ENCODE peak calls at places on chromosomes 7 and 10, in nine cellular contexts. Z is IMR-90, J is prostate gland, X is GM06990, C is body of pancreas, B is tibial nerve, D is right atrium auricular region, K is esophagus squamous epithelium, U is HCT116. A is an unnamed sample. For H3K36me3, the result is how much of the 10 kb centered on the place peaks cover.

GRCh38 chr7:120303105-120303504 is 30.1 kb downstream of the KCND2 start:
- DNase-seq in C (no peak), D (no peak), U (no peak), B (no peak), Z (no peak), K (no peak), X (no peak), J (no peak), A (no peak)

GRCh38 chr7:137282043-137282442 is 61.5 kb downstream of the PTN start:
- DNase-seq in U (no peak), B (no peak), J (no peak), C (no peak), D (no peak), Z (peak), K (no peak), X (no peak), A (no peak)

GRCh38 chr7:7884855-7885254 is 83.7 kb upstream of the GLCCI1 start:
- DNase-seq in D (no peak), Z (peak), X (no peak), J (no peak), C (no peak), B (no peak), U (no peak), K (no peak), A (no peak)

GRCh38 chr10:33066558-33067236 is 108.7 kb upstream of the ITGB1 start:
- DNase-seq in C (no peak), U (no peak), D (no peak), Z (peak), K (no peak), X (no peak), J (no peak), B (no peak), A (no peak)

GRCh38 chr7:22751341-22751740 is 24.3 kb downstream of the IL6 start:
- DNase-seq in X (no peak), B (no peak), D (no peak), U (no peak), C (no peak), K (no peak), Z (no peak), J (no peak), A (no peak)

GRCh38 chr10:113960617-113961260 is 82.9 kb upstream of the ADRB1 start:
- DNase-seq in X (peak), J (peak), D (no peak), B (no peak), Z (no peak), C (no peak), U (no peak), K (no peak), A (peak)

GRCh38 chr10:73253226-73253557 is 748 bp upstream of the MRPS16 start:
- DNase-seq in C (no peak), K (no peak), U (no peak), J (no peak), X (no peak), D (no peak), Z (no peak), B (no peak), A (no peak)

GRCh38 chr7:3439333-3440030 is 138.4 kb downstream of the SDK1 start:
- DNase-seq in X (no peak), C (no peak), D (no peak), B (no peak), J (no peak), K (no peak), U (no peak), Z (peak), A (peak)

GRCh38 chr10:73969224-73969811 is 28.6 kb upstream of the VCL start:
- DNase-seq in J (no peak), Z (no peak), D (no peak), X (no peak), C (no peak), U (no peak), B (no peak), K (no peak), A (no peak)

GRCh38 chr7:96655956-96656355 is 53.7 kb downstream of the SEM1 start:
- DNase-seq in U (no peak), Z (no peak), J (no peak), C (no peak), D (no peak), B (no peak), X (no peak), K (no peak), A (no peak)

GRCh38 chr10:17655009-17655408 is 11.1 kb downstream of the STAM start:
- DNase-seq in C (no peak), X (no peak), Z (no peak), K (no peak), U (no peak), J (no peak), D (no peak), B (no peak), A (no peak)

GRCh38 chr10:53808677-53809076 is 992.4 kb downstream of the PCDH15 start:
- DNase-seq in X (no peak), J (no peak), B (no peak), Z (no peak), C (no peak), K (no peak), D (no peak), U (no peak), A (no peak)

GRCh38 chr7:47713595-47713994 is 131.7 kb upstream of the TNS3 start:
- DNase-seq in K (no peak), X (no peak), D (no peak), C (no peak), U (no peak), B (no peak), Z (no peak), J (no peak), A (no peak)

GRCh38 chr7:43758861-43759683 is 592 bp downstream of the BLVRA start:
- DNase-seq in B (peak), U (no peak), C (peak), J (no peak), Z (peak), D (no peak), X (peak), K (no peak), A (no peak)

GRCh38 chr10:11415095-11415494 is 196.4 kb downstream of the USP6NL start:
- DNase-seq in Z (no peak), D (no peak), C (no peak), J (no peak), X (no peak), U (no peak), K (no peak), B (no peak), A (no peak)

GRCh38 chr10:11407939-11408338 is 203.5 kb downstream of the USP6NL start:
- DNase-seq in X (no peak), U (no peak), J (no peak), K (no peak), C (no peak), B (no peak), Z (no peak), D (no peak), A (no peak)

GRCh38 chr10:11409357-11409756 is 202.1 kb downstream of the USP6NL start:
- DNase-seq in Z (no peak), J (no peak), K (no peak), C (no peak), U (no peak), X (no peak), D (no peak), B (no peak), A (no peak)

GRCh38 chr10:11414314-11415038 is 197.0 kb downstream of the USP6NL start:
- DNase-seq in U (no peak), D (no peak), J (no peak), X (no peak), K (no peak), B (no peak), Z (no peak), C (no peak), A (no peak)

GRCh38 chr10:11411926-11412545 is 199.4 kb downstream of the USP6NL start:
- DNase-seq in D (no peak), J (no peak), X (no peak), U (no peak), K (no peak), C (no peak), Z (no peak), B (no peak), A (no peak)
- TF ChIP-seq CTCF in D (no peak), J (no peak), X (peak), U (peak), K (no peak), C (no peak), Z (no peak), B (no peak), A (no peak)

GRCh38 chr10:70162892-70163201 is 7.5 kb downstream of the SAR1A start:
- DNase-seq in X (no peak), J (no peak), B (no peak), C (no peak), Z (no peak), D (no peak), K (no peak), U (no peak), A (no peak)
- H3K36me3 ChIP-seq in X (under half), J (under half), B (under half), C (under half), Z (under half), D (under half), K (under half), U (under half), A (under half)

GRCh38 chr10:79275105-79275430 is 72.2 kb upstream of the PPIF start:
- DNase-seq in D (no peak), K (no peak), Z (no peak), B (no peak), U (no peak), X (no peak), C (no peak), J (no peak), A (no peak)

GRCh38 chr10:79273603-79274002 is 73.7 kb upstream of the PPIF start:
- DNase-seq in C (no peak), B (no peak), X (no peak), K (no peak), D (peak), U (no peak), J (no peak), Z (no peak), A (no peak)

GRCh38 chr10:79274279-79275104 is 72.8 kb upstream of the PPIF start:
- DNase-seq in B (peak), X (no peak), C (peak), U (no peak), J (peak), Z (no peak), D (peak), K (no peak), A (no peak)

GRCh38 chr10:79277579-79277978 is 69.7 kb upstream of the PPIF start:
- DNase-seq in U (no peak), C (no peak), X (no peak), B (no peak), D (no peak), J (no peak), K (no peak), Z (no peak), A (no peak)

GRCh38 chr10:79275431-79275851 is 71.8 kb upstream of the PPIF start:
- DNase-seq in Z (no peak), X (no peak), J (peak), C (peak), B (no peak), U (no peak), K (no peak), D (peak), A (no peak)
- H3K4me3 ChIP-seq in Z (no peak), X (no peak), J (no peak), C (no peak), B (no peak), U (no peak), K (no peak), D (no peak), A (no peak)

DNA sequence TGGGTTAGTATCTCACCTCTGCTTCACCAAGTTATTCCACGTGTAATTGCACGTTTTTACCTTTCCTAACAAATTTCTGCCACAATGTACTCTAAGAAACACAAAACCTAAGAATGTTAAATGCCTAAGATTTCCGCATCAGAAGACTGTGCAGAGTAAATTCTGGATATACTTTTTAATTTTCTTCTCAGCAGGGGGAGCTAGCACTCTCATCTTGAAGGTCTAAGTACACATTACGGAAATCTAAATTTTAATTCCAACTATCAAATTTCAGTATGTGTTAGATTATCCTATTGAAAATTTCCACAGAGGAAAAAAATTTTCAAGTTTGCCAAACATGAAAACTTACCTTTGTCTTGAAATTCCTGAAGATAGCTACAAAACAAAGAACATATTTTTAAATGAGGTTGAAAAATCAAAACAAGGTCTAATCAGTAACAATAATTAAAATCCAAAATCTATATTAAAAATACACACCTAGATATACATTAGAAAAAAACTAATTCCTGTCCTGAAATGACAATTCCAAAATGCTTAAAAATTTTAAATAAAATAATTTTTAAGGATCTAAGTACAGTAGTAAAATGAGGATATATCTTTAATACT is 10.5 kb downstream of the SKAP2 start:
- DNase-seq in Z (peak), X (no peak), U (peak), B (no peak), J (no peak), D (no peak), K (no peak), C (no peak), A (no peak)
- TF ChIP-seq CTCF in Z (peak), X (peak), U (peak), B (peak), J (peak), D (no peak), K (peak), C (peak), A (peak)

GRCh38 chr10:122220736-122221135 is 50.4 kb upstream of the BTBD16 start:
- DNase-seq in J (no peak), B (no peak), C (no peak), K (no peak), U (no peak), Z (no peak), X (no peak), D (no peak), A (no peak)
- H3K36me3 ChIP-seq in J (under half), B (under half), C (under half), K (under half), U (under half), Z (under half), X (under half), D (half or more), A (under half)

DNA sequence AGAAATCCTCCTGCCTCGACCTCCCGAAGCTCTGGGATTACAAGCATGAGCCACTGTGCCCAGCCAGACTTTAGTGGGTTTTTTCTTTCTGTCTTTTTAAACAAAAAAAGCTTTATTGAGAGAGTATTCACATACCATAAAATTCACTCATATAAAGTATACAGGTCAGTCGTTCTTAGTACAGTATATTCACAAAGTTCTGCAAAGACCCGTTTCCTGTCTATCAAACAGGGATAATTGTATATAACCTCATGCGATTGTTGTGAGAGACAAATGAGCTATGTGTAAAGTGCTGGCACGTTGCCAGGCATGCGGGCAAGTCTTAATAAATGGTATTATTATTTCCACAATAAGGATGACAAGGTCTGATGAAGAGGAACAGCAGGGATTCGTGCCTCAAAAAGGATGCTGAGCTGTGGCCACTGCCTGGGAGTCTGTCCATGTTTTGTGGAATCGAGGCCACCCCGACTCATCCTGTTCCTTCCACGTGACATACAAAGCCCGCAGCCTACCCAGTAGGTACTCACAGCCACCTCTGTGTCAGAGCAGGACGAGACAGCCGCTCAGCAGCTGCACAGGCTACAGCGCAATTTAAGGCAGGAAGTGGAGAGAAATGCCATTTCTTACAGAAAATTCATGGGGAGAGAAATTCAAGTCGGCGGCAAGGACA is 51.7 kb downstream of the SMKR1 start:
- DNase-seq in Z (peak), B (no peak), U (no peak), K (no peak), D (no peak), C (peak), X (no peak), J (no peak), A (no peak)
- H3K4me3 ChIP-seq in Z (peak), B (no peak), U (no peak), K (no peak), D (no peak), C (no peak), X (no peak), J (no peak), A (no peak)

DNA sequence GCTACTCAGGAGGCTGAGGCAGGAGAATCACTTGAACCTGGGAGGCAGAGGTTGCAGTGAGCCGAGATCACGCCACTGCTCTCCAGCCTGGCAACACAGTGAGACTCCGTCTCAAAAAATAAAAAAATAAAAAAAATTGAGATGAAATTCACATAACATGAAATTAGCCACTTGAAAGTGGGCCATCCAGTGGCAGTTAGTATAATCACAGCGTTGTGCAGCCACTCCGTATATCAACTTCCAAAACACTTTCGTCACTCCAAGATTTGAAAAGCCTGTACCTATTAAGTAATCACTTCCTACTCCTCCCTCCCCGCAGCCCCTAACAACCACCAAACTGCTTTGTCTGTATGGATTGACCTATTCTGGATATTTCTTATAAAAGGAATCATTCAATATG is 20.7 kb upstream of the CACUL1 start:
- DNase-seq in C (no peak), K (no peak), B (no peak), U (no peak), J (no peak), D (no peak), Z (no peak), X (no peak), A (no peak)
- TF ChIP-seq CTCF in C (no peak), K (no peak), B (no peak), U (peak), J (no peak), D (no peak), Z (peak), X (peak), A (no peak)

DNA sequence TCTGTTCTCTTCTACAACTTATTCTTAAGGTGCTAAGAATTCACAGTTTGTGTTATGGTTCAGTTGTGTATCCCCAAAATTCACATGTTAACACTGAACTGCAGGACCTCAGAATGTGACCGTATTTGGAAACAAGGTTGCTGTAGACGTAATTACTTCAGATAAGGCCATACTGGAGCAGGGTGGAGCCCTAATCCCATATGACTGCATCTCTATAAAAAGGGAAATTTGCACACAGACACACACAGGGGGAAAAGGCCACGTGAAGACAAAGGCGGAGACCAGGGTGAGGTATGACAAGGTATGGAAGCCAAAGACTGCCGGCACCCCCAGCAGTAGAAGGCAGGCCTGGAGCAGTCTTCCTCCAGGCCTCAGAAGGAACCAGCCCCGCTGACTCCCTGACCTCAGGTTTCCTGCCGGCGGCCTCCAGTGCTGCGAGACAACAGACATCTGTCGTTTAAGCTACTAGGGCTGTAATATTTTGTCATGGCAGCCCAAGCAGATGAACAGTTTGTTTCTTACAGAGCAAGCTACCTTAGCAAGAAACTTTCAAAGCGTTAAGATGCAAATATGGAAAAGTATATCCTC is 98.7 kb downstream of the PROSER2 start:
- DNase-seq in C (no peak), J (no peak), B (no peak), K (no peak), X (no peak), U (no peak), Z (no peak), D (no peak), A (no peak)
- H3K36me3 ChIP-seq in C (under half), J (under half), B (under half), K (under half), X (under half), U (under half), Z (under half), D (under half), A (under half)